ENCODE peak calls at places on chromosomes 5 and 9, in six cellular contexts. One of them, this sample, is unnamed.

GRCh38 chr5:111171-111570 is 19.2 kb downstream of the PLEKHG4B start:
- DNase-seq in HEK293T: no peak
- DNase-seq in stimulated activated CD8-positive, alpha-beta memory T cell treated with anti-CD3 and anti-CD28 coated beads, Interleukin-15, amount 100 ng/mL, for 1 hour: no peak
- DNase-seq in LoVo: no peak
- DNase-seq in endothelial cell: no peak
- DNase-seq in germinal center: no peak
- DNase-seq in this sample: no peak

GRCh38 chr5:1830571-1831228 is 29.5 kb downstream of the NDUFS6 start:
- DNase-seq in endothelial cell: no peak
- DNase-seq in HEK293T: no peak
- DNase-seq in stimulated activated CD8-positive, alpha-beta memory T cell treated with anti-CD3 and anti-CD28 coated beads, Interleukin-15, amount 100 ng/mL, for 1 hour: no peak
- DNase-seq in LoVo: no peak
- DNase-seq in germinal center: no peak
- DNase-seq in this sample: no peak

GRCh38 chr5:125198270-125198974 is 452.0 kb upstream of the ZNF608 start:
- DNase-seq in LoVo: peak; percentile 9
- DNase-seq in HEK293T: peak; percentile 66
- DNase-seq in germinal center: no peak
- DNase-seq in stimulated activated CD8-positive, alpha-beta memory T cell treated with anti-CD3 and anti-CD28 coated beads, Interleukin-15, amount 100 ng/mL, for 1 hour: no peak
- DNase-seq in endothelial cell: peak; percentile 20
- DNase-seq in this sample: no peak

GRCh38 chr5:61162832-61163567 is 732 bp upstream of the SMIM15 start:
- DNase-seq in LoVo: peak; percentile 46
- DNase-seq in stimulated activated CD8-positive, alpha-beta memory T cell treated with anti-CD3 and anti-CD28 coated beads, Interleukin-15, amount 100 ng/mL, for 1 hour: no peak
- DNase-seq in HEK293T: no peak
- DNase-seq in germinal center: no peak
- DNase-seq in endothelial cell: no peak
- DNase-seq in this sample: no peak

GRCh38 chr9:36862206-36863145 is 171.6 kb downstream of the PAX5 start:
- DNase-seq in endothelial cell: peak; percentile 65
- DNase-seq in germinal center: no peak
- DNase-seq in LoVo: peak; percentile 13
- DNase-seq in HEK293T: peak; percentile 73
- DNase-seq in stimulated activated CD8-positive, alpha-beta memory T cell treated with anti-CD3 and anti-CD28 coated beads, Interleukin-15, amount 100 ng/mL, for 1 hour: no peak
- DNase-seq in this sample: no peak

GRCh38 chr5:37840036-37840909 is at the start of gene GDNF:
- DNase-seq in germinal center: no peak
- DNase-seq in HEK293T: peak; percentile 66
- DNase-seq in endothelial cell: peak; percentile 49
- DNase-seq in LoVo: no peak
- DNase-seq in stimulated activated CD8-positive, alpha-beta memory T cell treated with anti-CD3 and anti-CD28 coated beads, Interleukin-15, amount 100 ng/mL, for 1 hour: no peak
- DNase-seq in this sample: no peak

GRCh38 chr9:131887680-131888079 is 147.8 kb upstream of the RAPGEF1 start:
- DNase-seq in LoVo: no peak
- DNase-seq in endothelial cell: no peak
- DNase-seq in HEK293T: no peak
- DNase-seq in germinal center: no peak
- DNase-seq in stimulated activated CD8-positive, alpha-beta memory T cell treated with anti-CD3 and anti-CD28 coated beads, Interleukin-15, amount 100 ng/mL, for 1 hour: no peak
- DNase-seq in this sample: no peak

GRCh38 chr9:83238871-83239624 is 176.1 kb upstream of the RASEF start:
- DNase-seq in LoVo: no peak
- DNase-seq in stimulated activated CD8-positive, alpha-beta memory T cell treated with anti-CD3 and anti-CD28 coated beads, Interleukin-15, amount 100 ng/mL, for 1 hour: no peak
- DNase-seq in germinal center: no peak
- DNase-seq in HEK293T: no peak
- DNase-seq in endothelial cell: no peak
- DNase-seq in this sample: no peak

GRCh38 chr5:178304761-178305645 is 72.4 kb upstream of the PHYKPL start:
- DNase-seq in stimulated activated CD8-positive, alpha-beta memory T cell treated with anti-CD3 and anti-CD28 coated beads, Interleukin-15, amount 100 ng/mL, for 1 hour: no peak
- DNase-seq in germinal center: no peak
- DNase-seq in endothelial cell: no peak
- DNase-seq in LoVo: peak; percentile 38
- DNase-seq in HEK293T: no peak
- DNase-seq in this sample: no peak

GRCh38 chr5:5340206-5340729 is 82.2 kb upstream of the ICE1 start:
- DNase-seq in stimulated activated CD8-positive, alpha-beta memory T cell treated with anti-CD3 and anti-CD28 coated beads, Interleukin-15, amount 100 ng/mL, for 1 hour: no peak
- DNase-seq in endothelial cell: peak; percentile 37
- DNase-seq in LoVo: peak; percentile 53
- DNase-seq in germinal center: no peak
- DNase-seq in HEK293T: peak; percentile 37
- DNase-seq in this sample: no peak

GRCh38 chr5:179437341-179438001 is 92.2 kb upstream of the ADAMTS2 start:
- DNase-seq in stimulated activated CD8-positive, alpha-beta memory T cell treated with anti-CD3 and anti-CD28 coated beads, Interleukin-15, amount 100 ng/mL, for 1 hour: no peak
- DNase-seq in endothelial cell: no peak
- DNase-seq in LoVo: no peak
- DNase-seq in germinal center: no peak
- DNase-seq in HEK293T: no peak
- DNase-seq in this sample: no peak

GRCh38 chr5:158819840-158820620 is 279.7 kb downstream of the EBF1 start:
- DNase-seq in endothelial cell: no peak
- DNase-seq in LoVo: no peak
- DNase-seq in stimulated activated CD8-positive, alpha-beta memory T cell treated with anti-CD3 and anti-CD28 coated beads, Interleukin-15, amount 100 ng/mL, for 1 hour: no peak
- DNase-seq in HEK293T: no peak
- DNase-seq in germinal center: peak; percentile 30
- DNase-seq in this sample: no peak

GRCh38 chr5:44178414-44178813 is 210.8 kb downstream of the FGF10 start:
- DNase-seq in germinal center: no peak
- DNase-seq in stimulated activated CD8-positive, alpha-beta memory T cell treated with anti-CD3 and anti-CD28 coated beads, Interleukin-15, amount 100 ng/mL, for 1 hour: no peak
- DNase-seq in HEK293T: no peak
- DNase-seq in LoVo: no peak
- DNase-seq in endothelial cell: no peak
- DNase-seq in this sample: no peak

GRCh38 chr5:177077335-177077734 is 9.4 kb upstream of the FGFR4 start:
- DNase-seq in endothelial cell: no peak
- DNase-seq in HEK293T: peak; percentile 49
- DNase-seq in stimulated activated CD8-positive, alpha-beta memory T cell treated with anti-CD3 and anti-CD28 coated beads, Interleukin-15, amount 100 ng/mL, for 1 hour: no peak
- DNase-seq in LoVo: no peak
- DNase-seq in germinal center: no peak
- DNase-seq in this sample: no peak

GRCh38 chr5:157366741-157367684 is 93.0 kb upstream of the NIPAL4 start:
- DNase-seq in stimulated activated CD8-positive, alpha-beta memory T cell treated with anti-CD3 and anti-CD28 coated beads, Interleukin-15, amount 100 ng/mL, for 1 hour: no peak
- DNase-seq in LoVo: no peak
- DNase-seq in germinal center: no peak
- DNase-seq in endothelial cell: peak; percentile 50
- DNase-seq in HEK293T: peak; percentile 58
- DNase-seq in this sample: no peak

GRCh38 chr5:96067902-96068614 is 106.4 kb upstream of the ELL2 start:
- DNase-seq in LoVo: peak; percentile 64
- DNase-seq in stimulated activated CD8-positive, alpha-beta memory T cell treated with anti-CD3 and anti-CD28 coated beads, Interleukin-15, amount 100 ng/mL, for 1 hour: no peak
- DNase-seq in endothelial cell: no peak
- DNase-seq in HEK293T: no peak
- DNase-seq in germinal center: no peak
- DNase-seq in this sample: no peak

GRCh38 chr5:81838307-81838906 is 87.5 kb upstream of the SSBP2 start:
- DNase-seq in germinal center: peak; percentile 9
- DNase-seq in HEK293T: peak; percentile 53
- DNase-seq in endothelial cell: no peak
- DNase-seq in stimulated activated CD8-positive, alpha-beta memory T cell treated with anti-CD3 and anti-CD28 coated beads, Interleukin-15, amount 100 ng/mL, for 1 hour: no peak
- DNase-seq in LoVo: peak; percentile 48
- DNase-seq in this sample: no peak

GRCh38 chr5:130135506-130135905 is 231.2 kb downstream of the CHSY3 start:
- DNase-seq in LoVo: no peak
- DNase-seq in stimulated activated CD8-positive, alpha-beta memory T cell treated with anti-CD3 and anti-CD28 coated beads, Interleukin-15, amount 100 ng/mL, for 1 hour: no peak
- DNase-seq in endothelial cell: no peak
- DNase-seq in germinal center: no peak
- DNase-seq in HEK293T: no peak
- DNase-seq in this sample: no peak

GRCh38 chr5:159883522-159883950 is 32.7 kb upstream of the ADRA1B start:
- DNase-seq in endothelial cell: no peak
- DNase-seq in HEK293T: no peak
- DNase-seq in germinal center: no peak
- DNase-seq in LoVo: no peak
- DNase-seq in stimulated activated CD8-positive, alpha-beta memory T cell treated with anti-CD3 and anti-CD28 coated beads, Interleukin-15, amount 100 ng/mL, for 1 hour: no peak
- DNase-seq in this sample: no peak

GRCh38 chr5:110639307-110639902 is 87.1 kb downstream of the TMEM232 start:
- DNase-seq in HEK293T: no peak
- DNase-seq in LoVo: no peak
- DNase-seq in germinal center: no peak
- DNase-seq in stimulated activated CD8-positive, alpha-beta memory T cell treated with anti-CD3 and anti-CD28 coated beads, Interleukin-15, amount 100 ng/mL, for 1 hour: no peak
- DNase-seq in endothelial cell: no peak
- DNase-seq in this sample: no peak

GRCh38 chr9:121288874-121289553 is 21.1 kb downstream of the GSN start:
- DNase-seq in endothelial cell: peak; percentile 33
- DNase-seq in LoVo: no peak
- DNase-seq in HEK293T: no peak
- DNase-seq in stimulated activated CD8-positive, alpha-beta memory T cell treated with anti-CD3 and anti-CD28 coated beads, Interleukin-15, amount 100 ng/mL, for 1 hour: no peak
- DNase-seq in germinal center: no peak
- DNase-seq in this sample: no peak

GRCh38 chr9:132539071-132539470 is 43.3 kb upstream of the BARHL1 start:
- DNase-seq in LoVo: peak; percentile 27
- DNase-seq in germinal center: no peak
- DNase-seq in endothelial cell: no peak
- DNase-seq in HEK293T: no peak
- DNase-seq in stimulated activated CD8-positive, alpha-beta memory T cell treated with anti-CD3 and anti-CD28 coated beads, Interleukin-15, amount 100 ng/mL, for 1 hour: no peak
- DNase-seq in this sample: no peak

GRCh38 chr9:119902611-119903010 is 533.4 kb upstream of the BRINP1 start:
- DNase-seq in HEK293T: no peak
- DNase-seq in germinal center: no peak
- DNase-seq in endothelial cell: no peak
- DNase-seq in LoVo: no peak
- DNase-seq in stimulated activated CD8-positive, alpha-beta memory T cell treated with anti-CD3 and anti-CD28 coated beads, Interleukin-15, amount 100 ng/mL, for 1 hour: no peak
- DNase-seq in this sample: no peak

GRCh38 chr5:96572864-96573512 is 89.2 kb upstream of the CAST start:
- DNase-seq in endothelial cell: no peak
- DNase-seq in germinal center: no peak
- DNase-seq in stimulated activated CD8-positive, alpha-beta memory T cell treated with anti-CD3 and anti-CD28 coated beads, Interleukin-15, amount 100 ng/mL, for 1 hour: no peak
- DNase-seq in HEK293T: no peak
- DNase-seq in LoVo: peak; percentile 47
- DNase-seq in this sample: no peak

GRCh38 chr9:87781331-87781730 is 55.4 kb downstream of the CTSL start:
- DNase-seq in stimulated activated CD8-positive, alpha-beta memory T cell treated with anti-CD3 and anti-CD28 coated beads, Interleukin-15, amount 100 ng/mL, for 1 hour: no peak
- DNase-seq in LoVo: no peak
- DNase-seq in germinal center: no peak
- DNase-seq in endothelial cell: no peak
- DNase-seq in HEK293T: no peak
- DNase-seq in this sample: no peak

GRCh38 chr9:116247791-116248343 is 94.3 kb downstream of the PAPPA start:
- DNase-seq in endothelial cell: no peak
- DNase-seq in germinal center: no peak
- DNase-seq in LoVo: no peak
- DNase-seq in stimulated activated CD8-positive, alpha-beta memory T cell treated with anti-CD3 and anti-CD28 coated beads, Interleukin-15, amount 100 ng/mL, for 1 hour: no peak
- DNase-seq in HEK293T: no peak
- DNase-seq in this sample: no peak

GRCh38 chr9:69535911-69536310 is 136.3 kb downstream of the APBA1 start:
- DNase-seq in LoVo: no peak
- DNase-seq in HEK293T: no peak
- DNase-seq in endothelial cell: no peak
- DNase-seq in germinal center: no peak
- DNase-seq in stimulated activated CD8-positive, alpha-beta memory T cell treated with anti-CD3 and anti-CD28 coated beads, Interleukin-15, amount 100 ng/mL, for 1 hour: no peak
- DNase-seq in this sample: no peak

GRCh38 chr5:140342287-140342686 is 4.1 kb downstream of the HBEGF start:
- DNase-seq in LoVo: no peak
- DNase-seq in endothelial cell: no peak
- DNase-seq in HEK293T: no peak
- DNase-seq in stimulated activated CD8-positive, alpha-beta memory T cell treated with anti-CD3 and anti-CD28 coated beads, Interleukin-15, amount 100 ng/mL, for 1 hour: no peak
- DNase-seq in germinal center: no peak
- DNase-seq in this sample: no peak

GRCh38 chr5:55071413-55071812 is 31.0 kb upstream of the GZMA start:
- DNase-seq in germinal center: no peak
- DNase-seq in stimulated activated CD8-positive, alpha-beta memory T cell treated with anti-CD3 and anti-CD28 coated beads, Interleukin-15, amount 100 ng/mL, for 1 hour: no peak
- DNase-seq in endothelial cell: no peak
- DNase-seq in HEK293T: no peak
- DNase-seq in LoVo: no peak
- DNase-seq in this sample: no peak

GRCh38 chr5:10756539-10756938 is 4.5 kb downstream of the DAP start:
- DNase-seq in endothelial cell: no peak
- DNase-seq in stimulated activated CD8-positive, alpha-beta memory T cell treated with anti-CD3 and anti-CD28 coated beads, Interleukin-15, amount 100 ng/mL, for 1 hour: no peak
- DNase-seq in germinal center: no peak
- DNase-seq in LoVo: no peak
- DNase-seq in HEK293T: no peak
- DNase-seq in this sample: no peak

GRCh38 chr5:135800656-135801055 is 33.8 kb upstream of the SLC25A48 start:
- DNase-seq in LoVo: no peak
- DNase-seq in endothelial cell: no peak
- DNase-seq in HEK293T: no peak
- DNase-seq in germinal center: no peak
- DNase-seq in stimulated activated CD8-positive, alpha-beta memory T cell treated with anti-CD3 and anti-CD28 coated beads, Interleukin-15, amount 100 ng/mL, for 1 hour: no peak
- DNase-seq in this sample: no peak

GRCh38 chr5:124124711-124125229 is 612.8 kb downstream of the CSNK1G3 start:
- DNase-seq in stimulated activated CD8-positive, alpha-beta memory T cell treated with anti-CD3 and anti-CD28 coated beads, Interleukin-15, amount 100 ng/mL, for 1 hour: no peak
- DNase-seq in LoVo: no peak
- DNase-seq in germinal center: no peak
- DNase-seq in HEK293T: no peak
- DNase-seq in endothelial cell: no peak
- DNase-seq in this sample: no peak

GRCh38 chr5:41754857-41755256 is 115.4 kb downstream of the OXCT1 start:
- DNase-seq in LoVo: peak; percentile 11
- DNase-seq in endothelial cell: no peak
- DNase-seq in germinal center: no peak
- DNase-seq in stimulated activated CD8-positive, alpha-beta memory T cell treated with anti-CD3 and anti-CD28 coated beads, Interleukin-15, amount 100 ng/mL, for 1 hour: no peak
- DNase-seq in HEK293T: no peak
- DNase-seq in this sample: no peak

GRCh38 chr5:37554938-37555337 is 175.8 kb downstream of the WDR70 start:
- DNase-seq in germinal center: peak; percentile 19
- DNase-seq in endothelial cell: peak; percentile 15
- DNase-seq in stimulated activated CD8-positive, alpha-beta memory T cell treated with anti-CD3 and anti-CD28 coated beads, Interleukin-15, amount 100 ng/mL, for 1 hour: no peak
- DNase-seq in HEK293T: no peak
- DNase-seq in LoVo: no peak
- DNase-seq in this sample: no peak

GRCh38 chr9:136185066-136185465 is 19.9 kb downstream of the LHX3 start:
- DNase-seq in germinal center: no peak
- DNase-seq in stimulated activated CD8-positive, alpha-beta memory T cell treated with anti-CD3 and anti-CD28 coated beads, Interleukin-15, amount 100 ng/mL, for 1 hour: no peak
- DNase-seq in endothelial cell: no peak
- DNase-seq in HEK293T: no peak
- DNase-seq in LoVo: no peak
- DNase-seq in this sample: no peak

This sample was measured in T-helper 1 cell.